ENCODE peak calls at places on chromosomes 7 and 10, in eight cellular contexts. P is progenitor cell of endocrine pancreas, Z is upper lobe of left lung, K is AG10803, D is spleen, X is kidney epithelial cell, H is glutamatergic neuron, C is prostate gland. Q is an unnamed sample.
A peak's percentile ranks its signal among the peaks of the same experiment; 100 is the strongest.

GRCh38 chr7:5218564-5219360 is 28.7 kb downstream of the WIPI2 start:
- DNase-seq in C (no peak), H (no peak), P (no peak), K (no peak), D (peak; percentile 85), X (no peak), Z (peak; percentile 60), Q (no peak)

GRCh38 chr7:117401293-117402002 is 25.8 kb downstream of the ASZ1 start:
- DNase-seq in Z (no peak), C (no peak), H (no peak), X (no peak), P (no peak), D (no peak), K (no peak), Q (peak; percentile 16)

GRCh38 chr7:132580717-132581285 is 4.5 kb upstream of the PLXNA4 start:
- DNase-seq in H (peak; percentile 78), X (peak; percentile 37), K (peak; percentile 79), D (no peak), Z (no peak), P (peak; percentile 68), C (peak; percentile 76), Q (peak; percentile 78)

GRCh38 chr7:105131033-105131656 is 117.1 kb downstream of the KMT2E start:
- DNase-seq in K (no peak), H (no peak), Z (no peak), D (no peak), P (no peak), C (no peak), X (no peak), Q (no peak)

GRCh38 chr7:125423444-125424155 is 494.0 kb upstream of the POT1 start:
- DNase-seq in C (no peak), H (no peak), P (no peak), D (no peak), K (no peak), X (peak; percentile 18), Z (no peak), Q (peak; percentile 89)

GRCh38 chr10:114404171-114405010 is at the start of gene AFAP1L2:
- DNase-seq in C (no peak), X (no peak), D (no peak), Z (peak; percentile 89), P (peak; percentile 26), H (peak; percentile 37), K (no peak), Q (no peak)

GRCh38 chr7:98922392-98923107 is 44.2 kb downstream of the TRRAP start:
- DNase-seq in C (peak; percentile 64), Z (no peak), D (no peak), H (no peak), X (no peak), K (peak; percentile 74), P (no peak), Q (peak; percentile 52)

GRCh38 chr7:129789652-129790051 is 163.1 kb downstream of the UBE2H start:
- DNase-seq in X (no peak), C (no peak), H (no peak), D (no peak), K (no peak), P (no peak), Z (no peak), Q (no peak)

GRCh38 chr7:50664461-50664922 is 99.3 kb upstream of the DDC start:
- DNase-seq in Z (peak; percentile 61), X (peak; percentile 72), C (no peak), H (no peak), D (no peak), P (no peak), K (peak; percentile 72), Q (peak; percentile 88)

GRCh38 chr7:2554654-2555053 is 670 bp downstream of the BRAT1 start:
- DNase-seq in Z (peak; percentile 42), X (no peak), P (no peak), D (peak; percentile 81), H (no peak), C (no peak), K (no peak), Q (peak; percentile 6)

GRCh38 chr10:48745662-48746245 is 61.1 kb downstream of the WDFY4 start:
- DNase-seq in P (peak; percentile 22), C (no peak), K (no peak), Z (peak; percentile 67), H (no peak), D (no peak), X (no peak), Q (no peak)

GRCh38 chr7:19079066-19079465 is 38.4 kb downstream of the TWIST1 start:
- DNase-seq in D (no peak), X (no peak), K (peak; percentile 54), Z (no peak), P (no peak), C (no peak), H (no peak), Q (peak; percentile 75)

GRCh38 chr10:96333091-96333490 is 25.7 kb downstream of the OPALIN start:
- DNase-seq in H (no peak), P (no peak), Z (no peak), D (no peak), C (no peak), X (no peak), K (no peak), Q (no peak)

GRCh38 chr10:7362451-7362850 is 48.4 kb downstream of the SFMBT2 start:
- DNase-seq in C (no peak), Z (no peak), X (no peak), D (no peak), P (no peak), K (peak; percentile 2), H (no peak), Q (no peak)

GRCh38 chr7:2010551-2011265 is 222.0 kb downstream of the MAD1L1 start:
- DNase-seq in Z (peak; percentile 71), D (peak; percentile 64), C (no peak), P (no peak), X (no peak), H (peak; percentile 14), K (no peak), Q (no peak)

GRCh38 chr7:131686833-131687232 is 130.4 kb upstream of the PODXL start:
- DNase-seq in X (no peak), H (no peak), Z (no peak), D (no peak), C (no peak), P (no peak), K (no peak), Q (no peak)

GRCh38 chr10:98019784-98020183 is 10.6 kb downstream of the CRTAC1 start:
- DNase-seq in H (no peak), Z (no peak), K (no peak), P (no peak), C (no peak), X (no peak), D (no peak), Q (no peak)

GRCh38 chr7:27661776-27662489 is 750 bp downstream of the HIBADH start:
- DNase-seq in Z (peak; percentile 47), K (peak; percentile 18), P (peak; percentile 26), H (no peak), D (peak; percentile 86), C (peak; percentile 31), X (no peak), Q (no peak)

GRCh38 chr10:91380873-91381561 is 29.1 kb upstream of the HECTD2 start:
- DNase-seq in X (no peak), H (peak; percentile 57), Z (peak; percentile 6), C (peak; percentile 61), P (no peak), K (no peak), D (no peak), Q (no peak)

GRCh38 chr7:45892407-45893035 is 4.2 kb downstream of the IGFBP1 start:
- DNase-seq in H (no peak), P (no peak), X (no peak), Z (no peak), D (no peak), K (no peak), C (no peak), Q (no peak)

GRCh38 chr7:836429-836828 is 4.2 kb downstream of the SUN1 start:
- DNase-seq in K (peak; percentile 58), D (no peak), H (no peak), C (no peak), Z (no peak), P (no peak), X (no peak), Q (peak; percentile 75)

GRCh38 chr10:129958686-129959543 is 5.2 kb downstream of the EBF3 start:
- DNase-seq in K (no peak), H (peak; percentile 73), C (no peak), D (peak; percentile 67), X (no peak), Z (peak; percentile 82), P (no peak), Q (no peak)

GRCh38 chr10:51369903-51370302 is 295.6 kb downstream of the PRKG1 start:
- DNase-seq in H (no peak), Z (no peak), C (no peak), D (no peak), X (no peak), K (peak; percentile 59), P (no peak), Q (peak; percentile 5)

DNA sequence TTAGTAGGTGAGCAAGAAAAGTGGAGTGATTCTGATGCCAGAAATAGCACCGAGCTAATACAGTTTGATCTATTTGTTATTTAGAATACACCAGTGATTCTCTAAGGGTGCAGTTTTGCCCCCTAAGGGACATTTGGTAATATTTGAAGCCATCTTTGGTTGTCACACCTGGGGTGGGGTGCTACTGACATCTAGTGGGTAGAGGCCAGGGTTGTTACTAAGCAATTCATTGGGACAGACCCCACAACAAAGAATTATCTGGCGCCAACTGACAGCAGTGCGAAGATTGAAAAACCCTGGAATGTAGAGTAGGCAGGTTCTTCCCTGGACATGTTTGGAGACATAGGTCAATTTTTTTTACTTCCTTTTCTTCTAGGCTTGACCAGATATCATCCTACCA is 14.6 kb downstream of the PALS2 start:
- DNase-seq in C (no peak), P (no peak), X (no peak), Z (no peak), K (no peak), H (peak; percentile 49), D (no peak), Q (peak; percentile 15)
- TF ChIP-seq CTCF in C (no peak), P (peak; percentile 60), X (peak; percentile 44), Z (no peak), K (peak; percentile 34), H (peak; percentile 39), D (peak; percentile 40), Q (no peak)

GRCh38 chr10:117134084-117135025 is 3.7 kb downstream of the VAX1 start:
- DNase-seq in C (no peak), H (peak; percentile 71), D (no peak), P (no peak), X (no peak), Z (peak; percentile 75), K (no peak), Q (no peak)
- TF ChIP-seq CTCF in C (no peak), H (no peak), D (no peak), P (peak; percentile 24), X (no peak), Z (no peak), K (no peak), Q (no peak)

DNA sequence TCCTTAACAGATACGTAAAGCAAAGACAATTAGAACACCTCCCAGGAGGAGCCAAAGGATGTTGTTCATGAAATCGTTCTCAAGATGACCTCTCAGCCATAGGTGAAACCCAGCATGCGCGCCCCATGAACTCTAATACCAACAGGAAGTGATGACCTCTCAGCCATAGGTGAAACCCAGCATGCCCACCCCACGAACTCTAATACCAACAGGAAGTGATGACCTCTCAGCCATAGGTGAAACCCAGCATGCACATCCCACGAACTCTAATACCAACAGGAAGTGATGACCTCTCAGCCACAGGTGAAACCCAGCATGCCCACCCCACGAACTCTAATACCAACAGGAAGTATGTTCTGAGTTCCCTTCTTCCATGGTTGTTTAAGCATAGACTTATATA is 205.2 kb upstream of the ADARB2 start:
- DNase-seq in Z (no peak), C (no peak), P (no peak), D (no peak), H (no peak), X (no peak), K (no peak), Q (no peak)
- TF ChIP-seq CTCF in Z (no peak), C (no peak), P (no peak), D (no peak), H (no peak), X (no peak), K (no peak), Q (no peak)

GRCh38 chr10:31320179-31320597 is 1.2 kb downstream of the ZEB1 start:
- DNase-seq in D (no peak), Z (no peak), X (no peak), C (no peak), P (peak; percentile 12), H (peak; percentile 43), K (no peak), Q (peak; percentile 48)
- TF ChIP-seq CTCF in D (no peak), Z (no peak), X (no peak), C (no peak), P (no peak), H (no peak), K (no peak), Q (no peak)